ENCODE peak calls at places on chromosomes 3 and 15, in six cellular contexts. N, M, Q, O, C and V are unnamed samples.

GRCh38 chr3:49238274-49239127 is 38.5 kb downstream of the C3orf62 start:
- DNase-seq in C (no peak), N (peak; percentile 69), M (peak; percentile 87), Q (no peak), O (no peak), V (peak; percentile 91)

GRCh38 chr15:25762015-25762662 is 101.0 kb downstream of the ATP10A start:
- DNase-seq in M (no peak), O (no peak), Q (no peak), N (peak; percentile 27), C (no peak), V (no peak)

GRCh38 chr3:82144811-82145210 is 383.4 kb upstream of the GBE1 start:
- DNase-seq in Q (no peak), N (no peak), C (no peak), M (no peak), O (no peak), V (no peak)

GRCh38 chr3:114223146-114223545 is 14.2 kb downstream of the ZNF80 start:
- DNase-seq in N (no peak), M (no peak), C (no peak), Q (no peak), O (no peak), V (no peak)

GRCh38 chr3:150439657-150440056 is 31.6 kb downstream of the TSC22D2 start:
- DNase-seq in N (peak; percentile 26), C (no peak), O (no peak), M (no peak), Q (no peak), V (peak; percentile 39)

GRCh38 chr3:27171113-27171512 is 198.1 kb downstream of the NEK10 start:
- DNase-seq in Q (no peak), C (no peak), M (no peak), O (no peak), N (no peak), V (no peak)

GRCh38 chr3:193701896-193702644 is 109.1 kb downstream of the OPA1 start:
- DNase-seq in M (no peak), Q (no peak), O (peak; percentile 62), N (peak; percentile 27), C (no peak), V (no peak)

GRCh38 chr3:41321642-41321980 is 122.3 kb downstream of the CTNNB1 start:
- DNase-seq in C (no peak), M (no peak), N (no peak), Q (no peak), O (no peak), V (no peak)

GRCh38 chr15:81023483-81024264 is 23.0 kb downstream of the TLNRD1 start:
- DNase-seq in N (peak; percentile 66), C (peak; percentile 24), M (peak; percentile 79), O (no peak), Q (no peak), V (peak; percentile 52)

GRCh38 chr3:43921056-43921455 is 230.3 kb downstream of the ABHD5 start:
- DNase-seq in C (no peak), N (no peak), Q (no peak), O (no peak), M (no peak), V (no peak)

GRCh38 chr15:98954411-98954810 is 53.2 kb downstream of the PGPEP1L start:
- DNase-seq in C (no peak), M (no peak), Q (no peak), N (peak; percentile 88), O (no peak), V (peak; percentile 18)

GRCh38 chr3:159250961-159251360 is 449.1 kb downstream of the MFSD1 start:
- DNase-seq in N (no peak), C (no peak), O (no peak), M (no peak), Q (no peak), V (no peak)

GRCh38 chr3:6994081-6994668 is 133.3 kb downstream of the GRM7 start:
- DNase-seq in M (no peak), C (peak; percentile 43), Q (no peak), O (no peak), N (no peak), V (peak; percentile 12)

GRCh38 chr15:101528108-101528916 is 38.8 kb upstream of the PCSK6 start:
- DNase-seq in M (no peak), C (no peak), Q (no peak), N (no peak), O (no peak), V (peak; percentile 72)

GRCh38 chr3:197031315-197032285 is 2.0 kb upstream of the MELTF start:
- DNase-seq in N (peak; percentile 100), Q (no peak), O (no peak), M (peak; percentile 95), C (peak; percentile 94), V (peak; percentile 99)

GRCh38 chr15:28125673-28126651 is 26.8 kb upstream of the OCA2 start:
- DNase-seq in Q (no peak), M (peak; percentile 22), O (peak; percentile 54), C (peak; percentile 53), N (peak; percentile 64), V (peak; percentile 65)

DNA sequence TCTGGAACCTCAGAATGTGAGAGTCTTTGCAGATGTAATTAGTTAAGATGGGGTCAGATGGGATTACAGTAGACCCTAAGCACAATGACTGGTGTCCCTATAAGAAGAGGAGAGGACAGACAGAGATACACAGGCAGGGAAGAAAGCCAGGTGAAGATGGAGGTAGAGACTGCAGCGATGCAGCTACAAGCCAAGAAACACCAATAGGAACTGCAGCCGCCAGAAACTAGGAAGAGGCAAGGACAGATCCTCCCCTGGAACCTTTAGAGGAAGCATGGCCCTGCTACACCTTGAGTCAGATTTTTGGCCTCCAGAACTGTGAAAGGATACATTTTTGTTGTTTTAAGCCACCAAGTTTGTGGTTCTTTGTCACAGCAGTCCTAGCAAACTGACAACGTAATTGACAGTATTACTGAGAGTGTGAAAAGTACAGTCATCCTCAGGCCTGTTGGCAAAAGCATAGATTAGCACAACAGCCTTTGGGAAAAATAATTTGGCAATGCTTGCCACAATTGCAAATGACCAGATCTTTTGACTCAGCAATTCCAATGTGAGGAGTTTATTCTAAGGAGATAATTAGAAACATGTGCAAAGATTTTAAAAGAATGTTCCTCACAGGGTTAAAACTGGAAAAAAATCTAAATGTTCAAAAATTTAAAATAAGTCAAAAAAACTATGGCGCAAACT is 82.6 kb upstream of the TJP1 start:
- DNase-seq in C (peak; percentile 10), Q (no peak), M (no peak), O (no peak), N (peak; percentile 25), V (no peak)
- H2BK120ac ChIP-seq in C (no peak overlapping the region), Q (no peak overlapping the region), M (no peak overlapping the region), O (no peak overlapping the region), N (no peak overlapping the region), V (no peak overlapping the region)

GRCh38 chr3:142962175-142962519 is 1.3 kb downstream of the PAQR9 start:
- DNase-seq in O (no peak), N (no peak), Q (no peak), C (no peak), M (no peak), V (no peak)

GRCh38 chr3:142964150-142964498 is 650 bp upstream of the PAQR9 start:
- DNase-seq in M (no peak), Q (peak; percentile 66), O (peak; percentile 39), N (peak; percentile 4), C (peak; percentile 54), V (no peak)

GRCh38 chr3:142962520-142963265 is 781 bp downstream of the PAQR9 start:
- DNase-seq in Q (peak; percentile 64), O (no peak), M (no peak), N (no peak), C (peak; percentile 52), V (no peak)

GRCh38 chr3:142961539-142961938 is 1.9 kb downstream of the PAQR9 start:
- DNase-seq in C (no peak), O (no peak), M (no peak), Q (no peak), N (no peak), V (no peak)

GRCh38 chr3:142963266-142964149 is at the start of gene PAQR9:
- DNase-seq in M (peak; percentile 3), Q (peak; percentile 59), O (peak; percentile 52), C (peak; percentile 52), N (no peak), V (no peak)
- H4K8ac ChIP-seq in M (no peak within 1 kb of the TSS), Q (no peak within 1 kb of the TSS), O (peak within 1 kb of the TSS; percentile 99), C (no peak within 1 kb of the TSS), N (no peak within 1 kb of the TSS), V (peak within 1 kb of the TSS; percentile 17)

GRCh38 chr3:16695710-16696109 is 90.5 kb upstream of the DAZL start:
- DNase-seq in N (no peak), C (no peak), O (no peak), Q (no peak), M (no peak), V (no peak)

GRCh38 chr3:16693820-16694219 is 88.6 kb upstream of the DAZL start:
- DNase-seq in M (no peak), N (no peak), O (no peak), C (no peak), Q (no peak), V (no peak)

GRCh38 chr3:16692486-16693378 is 87.5 kb upstream of the DAZL start:
- DNase-seq in C (no peak), O (no peak), M (no peak), N (no peak), Q (no peak), V (no peak)

GRCh38 chr3:16697437-16698258 is 92.4 kb upstream of the DAZL start:
- DNase-seq in M (no peak), N (peak; percentile 1), O (no peak), C (peak; percentile 30), Q (no peak), V (peak; percentile 24)
- H2BK120ac ChIP-seq in M (peak overlapping the region; percentile 38), N (no peak overlapping the region), O (no peak overlapping the region), C (no peak overlapping the region), Q (no peak overlapping the region), V (no peak overlapping the region)

GRCh38 chr3:127534564-127534963 is 56.0 kb downstream of the TPRA1 start:
- DNase-seq in O (no peak), C (no peak), M (no peak), Q (no peak), N (no peak), V (no peak)

GRCh38 chr3:127535901-127536817 is 54.4 kb downstream of the TPRA1 start:
- DNase-seq in Q (no peak), C (no peak), N (no peak), O (no peak), M (no peak), V (no peak)

GRCh38 chr3:127535106-127535785 is 55.3 kb downstream of the TPRA1 start:
- DNase-seq in N (no peak), Q (no peak), O (no peak), C (no peak), M (no peak), V (no peak)

GRCh38 chr3:127532561-127533203 is 57.9 kb downstream of the TPRA1 start:
- DNase-seq in O (no peak), N (no peak), C (no peak), Q (no peak), M (no peak), V (no peak)

DNA sequence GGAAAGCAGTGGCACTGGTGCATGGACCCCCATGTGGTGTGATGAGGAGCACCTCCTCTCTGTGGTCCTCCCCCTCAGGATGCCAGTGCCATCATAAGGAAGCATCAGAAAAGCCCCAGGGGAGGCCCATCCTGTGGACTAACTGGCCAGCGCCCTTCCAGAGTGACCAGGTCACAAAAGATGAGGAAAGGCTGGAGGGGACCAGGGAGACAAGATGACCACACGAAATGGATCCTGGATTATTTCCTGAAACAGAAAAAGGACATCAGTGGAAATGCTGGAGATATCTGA is 56.4 kb downstream of the TPRA1 start:
- DNase-seq in C (no peak), Q (no peak), M (no peak), O (no peak), N (no peak), V (no peak)
- H4K8ac ChIP-seq in C (no peak overlapping the region), Q (no peak overlapping the region), M (no peak overlapping the region), O (no peak overlapping the region), N (no peak overlapping the region), V (no peak overlapping the region)